ENCODE peak calls at places on chromosomes 4 and X, in six cellular contexts. O, V, R, E, I and C are unnamed samples.

GRCh38 chr4:54487491-54487890 is 170.3 kb upstream of the KIT start:
- DNase-seq in I (peak), E (no peak), O (peak), R (no peak), V (no peak), C (no peak)

GRCh38 chr4:99943904-99944437 is 2.4 kb downstream of the DNAJB14 start:
- DNase-seq in V (no peak), E (no peak), I (no peak), O (no peak), R (no peak), C (no peak)

GRCh38 chr4:7854697-7855370 is 84.8 kb downstream of the AFAP1 start:
- DNase-seq in R (no peak), O (no peak), I (no peak), V (no peak), E (no peak), C (no peak)

GRCh38 chr4:73213917-73214663 is 44.5 kb downstream of the ANKRD17 start:
- DNase-seq in E (no peak), O (peak), V (no peak), I (no peak), R (peak), C (no peak)

GRCh38 chr4:6373541-6374410 is 98.6 kb downstream of the PPP2R2C start:
- DNase-seq in E (no peak), V (no peak), O (no peak), I (no peak), R (no peak), C (no peak)

GRCh38 chrX:13432376-13432775 is 112.5 kb upstream of the ATXN3L start:
- DNase-seq in V (no peak), I (peak), E (no peak), O (peak), R (peak), C (no peak)

GRCh38 chr4:56512166-56512565 is 6.6 kb downstream of the ARL9 start:
- DNase-seq in R (peak), E (no peak), V (no peak), I (no peak), O (peak), C (no peak)

GRCh38 chrX:2902841-2903240 is 26.3 kb downstream of the ARSD start:
- DNase-seq in O (no peak), E (no peak), I (no peak), R (no peak), V (no peak), C (no peak)

GRCh38 chr4:11814758-11815157 is 386.1 kb upstream of the HS3ST1 start:
- DNase-seq in O (no peak), R (no peak), I (no peak), V (no peak), E (no peak), C (no peak)

GRCh38 chrX:1397001-1397400 is 5.1 kb upstream of the SLC25A6 start:
- DNase-seq in E (no peak), O (no peak), V (no peak), R (no peak), I (no peak), C (no peak)

GRCh38 chr4:73343432-73343831 is 60.7 kb upstream of the ALB start:
- DNase-seq in E (no peak), V (no peak), R (no peak), I (no peak), O (no peak), C (no peak)

GRCh38 chr4:1317177-1318045 is 27.7 kb downstream of the MAEA start:
- DNase-seq in E (no peak), V (no peak), I (no peak), R (no peak), O (no peak), C (peak)

GRCh38 chr4:3871881-3872833 is 106.0 kb downstream of the ADRA2C start:
- DNase-seq in V (no peak), E (no peak), R (no peak), I (no peak), O (no peak), C (peak)

GRCh38 chr4:5716391-5716790 is 5.4 kb downstream of the EVC start:
- DNase-seq in R (no peak), E (no peak), V (no peak), O (no peak), I (no peak), C (no peak)

GRCh38 chrX:35380808-35381700 is 417.1 kb upstream of the MAGEB16 start:
- DNase-seq in I (peak), V (no peak), R (peak), O (peak), E (no peak), C (no peak)

GRCh38 chr4:71355045-71355444 is 16.2 kb downstream of the SLC4A4 start:
- DNase-seq in E (no peak), O (no peak), V (no peak), I (no peak), R (no peak), C (no peak)

GRCh38 chr4:139887378-139887801 is 221.8 kb downstream of the MGST2 start:
- DNase-seq in E (no peak), O (peak), R (peak), V (no peak), I (no peak), C (no peak)

GRCh38 chr4:15327311-15328298 is 100.2 kb upstream of the C1QTNF7 start:
- DNase-seq in E (no peak), R (peak), O (peak), V (no peak), I (peak), C (no peak)

GRCh38 chrX:7448123-7448522 is 300.2 kb upstream of the PUDP start:
- DNase-seq in R (no peak), V (no peak), I (no peak), O (no peak), E (no peak), C (no peak)

GRCh38 chrX:18792828-18793227 is 85.4 kb downstream of the PPEF1 start:
- DNase-seq in V (no peak), E (no peak), R (no peak), I (no peak), O (no peak), C (no peak)

GRCh38 chrX:18789916-18790315 is 82.5 kb downstream of the PPEF1 start:
- DNase-seq in I (no peak), E (no peak), V (no peak), O (no peak), R (no peak), C (no peak)

DNA sequence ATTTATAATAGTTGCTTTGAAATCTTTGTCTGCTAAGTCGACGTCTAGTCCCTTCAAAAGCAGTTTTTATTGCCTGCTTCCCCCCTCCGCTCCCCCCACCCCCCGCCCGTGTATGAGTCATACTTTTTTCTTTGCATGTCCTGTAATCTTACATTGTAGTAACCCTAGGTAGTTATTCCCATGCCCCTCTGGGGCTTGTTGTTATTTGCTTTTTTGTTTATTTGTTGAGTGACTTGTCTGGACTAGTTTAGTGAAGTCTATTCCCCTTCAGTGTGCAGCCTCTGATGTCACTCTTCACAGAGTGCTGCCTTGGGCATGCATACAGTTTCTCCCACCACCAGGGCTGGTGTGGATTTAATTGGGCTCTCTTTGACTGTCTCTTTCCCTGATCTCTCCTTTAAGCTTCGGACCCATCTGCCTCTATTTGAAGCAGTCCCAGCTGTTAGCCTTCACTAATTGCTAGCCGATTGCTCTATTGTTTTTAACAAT is 86.2 kb downstream of the PPEF1 start:
- DNase-seq in V (no peak), E (no peak), O (no peak), R (peak), I (no peak), C (peak)
- H4K91ac ChIP-seq in V (no peak), E (no peak), O (no peak), R (no peak), I (peak), C (no peak)

DNA sequence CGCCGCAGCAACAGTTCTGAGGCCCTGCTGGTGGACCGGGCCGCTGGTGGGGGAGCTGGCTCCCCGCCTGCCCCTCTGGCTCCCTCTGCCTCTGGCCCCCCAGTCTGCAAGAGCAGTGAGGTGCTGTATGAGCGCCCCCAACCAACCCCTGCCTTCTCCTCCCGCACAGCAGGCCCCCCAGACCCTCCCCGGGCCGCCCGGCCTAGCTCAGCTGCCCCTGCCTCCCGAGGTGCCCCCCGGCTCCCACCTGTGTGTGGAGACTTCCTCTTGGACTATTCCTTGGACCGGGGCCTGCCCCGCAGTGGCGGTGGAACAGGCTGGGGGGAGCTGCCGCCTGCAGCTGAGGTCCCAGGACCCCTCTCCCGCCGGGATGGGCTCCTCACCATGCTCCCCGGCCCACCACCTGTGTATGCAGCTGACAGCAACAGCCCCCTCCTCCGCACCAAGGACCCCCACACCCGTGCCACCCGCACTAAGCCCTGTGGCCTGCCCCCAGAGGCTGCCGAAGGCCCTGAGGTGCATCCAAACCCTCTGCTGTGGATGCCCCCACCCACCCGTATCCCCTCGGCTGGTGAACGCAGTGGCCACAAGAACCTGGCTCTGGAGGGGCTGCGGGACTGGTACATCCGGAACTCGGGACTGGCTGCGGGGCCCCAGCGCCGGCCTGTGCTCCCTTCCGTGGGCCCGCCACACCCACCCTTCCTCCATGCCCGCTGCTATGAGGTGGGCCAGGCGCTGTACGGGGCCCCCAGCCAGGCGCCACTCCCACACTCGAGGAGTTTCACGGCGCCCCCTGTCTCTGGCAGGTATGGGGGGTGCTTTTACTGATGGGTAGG is 6.3 kb downstream of the PRAF2 start:
- DNase-seq in E (no peak), O (no peak), V (no peak), R (no peak), I (no peak), C (no peak)
- H4K91ac ChIP-seq in E (no peak), O (no peak), V (no peak), R (no peak), I (no peak), C (no peak)

GRCh38 chr4:120819816-120820437 is 102.6 kb downstream of the PRDM5 start:
- DNase-seq in R (no peak), O (no peak), I (no peak), V (no peak), E (no peak), C (no peak)

GRCh38 chr4:120815361-120815760 is 107.2 kb downstream of the PRDM5 start:
- DNase-seq in V (no peak), R (no peak), I (no peak), E (no peak), O (no peak), C (no peak)

GRCh38 chr4:120821986-120822385 is 100.5 kb downstream of the PRDM5 start:
- DNase-seq in E (no peak), I (no peak), O (no peak), V (no peak), R (no peak), C (no peak)

GRCh38 chr4:120812216-120812615 is 110.3 kb downstream of the PRDM5 start:
- DNase-seq in E (no peak), O (no peak), I (no peak), R (no peak), V (no peak), C (no peak)

DNA sequence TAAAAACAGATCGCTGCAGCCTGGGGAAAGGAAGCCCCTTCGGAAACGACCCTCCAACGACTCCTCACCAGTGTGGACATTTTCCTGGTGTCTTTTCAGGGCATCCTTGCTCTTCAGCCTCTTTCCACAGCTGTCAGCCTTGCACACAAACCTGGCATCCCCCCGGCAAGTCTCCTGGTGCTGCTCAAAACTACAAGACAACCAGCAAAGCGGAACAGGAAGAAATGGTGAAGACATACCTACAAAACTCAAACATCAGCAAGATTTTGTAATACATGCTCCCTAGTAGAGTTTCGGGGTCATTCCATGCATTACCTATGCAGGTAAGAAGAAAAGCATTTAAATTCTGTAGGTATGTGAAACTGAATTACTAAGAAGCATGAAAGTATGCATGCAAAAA is 106.1 kb downstream of the PRDM5 start:
- DNase-seq in I (peak), V (no peak), E (no peak), O (no peak), R (no peak), C (no peak)
- H4K91ac ChIP-seq in I (no peak), V (no peak), E (no peak), O (no peak), R (no peak), C (no peak)

GRCh38 chrX:72478853-72479252 is 93.8 kb downstream of the HDAC8 start:
- DNase-seq in I (no peak), V (no peak), O (no peak), R (no peak), E (no peak), C (no peak)

GRCh38 chrX:72475952-72476668 is 96.5 kb downstream of the HDAC8 start:
- DNase-seq in R (no peak), V (no peak), E (no peak), I (no peak), O (no peak), C (no peak)

GRCh38 chrX:72478351-72478750 is 94.3 kb downstream of the HDAC8 start:
- DNase-seq in R (no peak), E (no peak), O (no peak), V (no peak), I (no peak), C (no peak)

GRCh38 chrX:72477787-72478186 is 94.9 kb downstream of the HDAC8 start:
- DNase-seq in O (no peak), R (peak), I (no peak), V (no peak), E (no peak), C (no peak)

GRCh38 chrX:72475338-72475737 is 97.3 kb downstream of the HDAC8 start:
- DNase-seq in O (no peak), R (no peak), V (no peak), E (peak), I (peak), C (peak)
- H4K91ac ChIP-seq in O (no peak), R (no peak), V (no peak), E (no peak), I (no peak), C (no peak)

GRCh38 chr4:182904271-182904761 is 12.9 kb downstream of the DCTD start:
- DNase-seq in V (no peak), O (no peak), E (no peak), I (peak), R (no peak), C (no peak)

GRCh38 chr4:182908124-182908523 is 9.1 kb downstream of the DCTD start:
- DNase-seq in E (no peak), V (no peak), O (no peak), I (no peak), R (no peak), C (no peak)

GRCh38 chr4:182903013-182903412 is 14.2 kb downstream of the DCTD start:
- DNase-seq in E (no peak), R (no peak), V (no peak), I (no peak), O (no peak), C (no peak)

GRCh38 chr4:182906786-182907185 is 10.4 kb downstream of the DCTD start:
- DNase-seq in O (peak), I (no peak), R (peak), E (no peak), V (no peak), C (no peak)

DNA sequence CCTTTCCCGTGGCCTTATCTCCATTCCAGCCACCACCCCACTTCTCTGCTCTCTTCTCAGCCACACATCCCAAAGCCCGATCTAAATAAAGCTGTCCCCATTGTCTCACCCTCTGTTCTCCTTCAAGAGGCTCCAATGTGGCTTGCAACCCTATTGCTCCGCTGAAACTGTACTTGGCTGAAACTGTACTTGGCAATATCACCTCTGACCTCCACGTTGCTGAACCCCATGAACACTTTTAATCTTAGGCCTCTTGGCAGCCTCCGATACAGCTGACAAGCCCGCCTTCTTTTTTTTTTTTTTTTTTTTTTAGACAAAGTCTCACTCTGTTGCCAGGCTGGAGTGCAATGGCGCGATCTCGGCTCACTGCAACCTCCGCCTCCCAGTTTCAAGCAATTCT is 12.1 kb downstream of the DCTD start:
- DNase-seq in O (no peak), I (no peak), V (no peak), R (no peak), E (no peak), C (no peak)
- H4K91ac ChIP-seq in O (no peak), I (peak), V (no peak), R (no peak), E (no peak), C (no peak)

GRCh38 chrX:42021058-42021457 is 97.7 kb upstream of the CASK start:
- DNase-seq in R (no peak), V (no peak), I (no peak), E (no peak), O (no peak), C (no peak)
- H4K91ac ChIP-seq in R (no peak), V (no peak), I (no peak), E (no peak), O (no peak), C (no peak)

DNA sequence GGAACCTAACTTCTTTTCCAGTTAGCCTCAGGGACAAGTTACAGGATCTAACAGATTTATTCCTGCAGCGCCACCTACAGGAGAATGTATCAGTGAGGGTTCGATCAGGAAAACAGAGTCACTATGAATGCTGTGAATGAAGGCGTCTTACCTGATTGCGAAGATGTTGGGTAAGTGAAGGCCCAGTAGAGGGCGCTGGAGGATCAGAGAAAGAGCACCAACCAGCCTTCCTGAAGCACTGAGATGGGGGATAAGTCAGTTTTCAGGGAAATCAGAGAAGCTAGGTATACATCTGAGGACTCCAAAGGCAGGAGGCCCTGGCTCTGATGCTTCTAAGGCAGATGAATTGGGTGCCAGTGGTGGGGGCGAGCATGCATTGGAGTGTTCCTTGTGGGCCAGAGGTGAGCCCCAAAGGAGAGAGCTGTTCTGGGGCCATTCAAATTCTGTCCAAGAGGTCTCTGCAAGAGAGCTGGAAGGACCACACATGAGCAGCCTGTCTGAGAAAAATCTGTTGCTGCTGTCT is 169.9 kb upstream of the AADAT start:
- DNase-seq in O (peak), V (peak), E (peak), I (peak), R (peak), C (peak)
- H4K91ac ChIP-seq in O (no peak), V (no peak), E (no peak), I (no peak), R (no peak), C (no peak)

GRCh38 chr4:133559987-133560386 is 410.9 kb downstream of the PCDH10 start:
- DNase-seq in R (no peak), O (no peak), V (no peak), E (no peak), I (no peak), C (no peak)
- H4K91ac ChIP-seq in R (no peak), O (no peak), V (no peak), E (no peak), I (no peak), C (no peak)

GRCh38 chr4:128512161-128512560 is 224.5 kb upstream of the PGRMC2 start:
- DNase-seq in I (peak), V (no peak), O (no peak), E (no peak), R (no peak), C (no peak)

GRCh38 chr4:128510850-128511249 is 223.2 kb upstream of the PGRMC2 start:
- DNase-seq in O (no peak), E (no peak), I (no peak), V (no peak), R (no peak), C (no peak)

GRCh38 chr4:128516568-128516967 is 229.0 kb upstream of the PGRMC2 start:
- DNase-seq in I (no peak), E (no peak), V (no peak), R (peak), O (peak), C (no peak)

GRCh38 chr4:128513664-128514484 is 226.3 kb upstream of the PGRMC2 start:
- DNase-seq in R (peak), V (no peak), E (no peak), I (no peak), O (peak), C (no peak)

DNA sequence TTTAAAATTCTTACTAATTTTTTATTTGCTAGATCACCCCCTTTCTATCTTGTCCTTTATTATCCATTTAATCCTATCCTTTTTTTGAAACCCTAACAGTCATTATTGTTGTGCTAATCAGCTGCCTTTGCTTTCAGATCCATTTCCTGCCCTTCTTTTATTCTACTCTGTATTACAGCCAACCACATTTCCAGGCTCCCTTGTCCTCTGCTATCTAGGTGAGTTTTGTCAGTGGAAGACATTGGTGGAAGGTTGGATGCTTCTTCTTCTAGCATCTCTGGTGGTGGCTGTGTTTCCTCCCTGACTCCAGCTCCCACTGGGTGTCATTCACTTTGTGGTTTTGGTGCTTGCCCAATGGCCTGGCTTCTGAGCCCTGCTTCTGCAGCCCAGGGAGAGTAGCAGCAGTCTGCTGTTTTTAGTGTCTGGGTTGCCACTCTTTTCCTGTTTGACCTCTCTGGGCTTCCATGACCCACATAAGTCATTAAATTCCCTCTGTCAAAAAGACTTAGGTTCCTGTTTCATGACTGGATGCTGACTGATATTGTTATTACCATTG is 225.2 kb upstream of the PGRMC2 start:
- DNase-seq in R (peak), E (no peak), O (no peak), V (no peak), I (no peak), C (no peak)
- H4K91ac ChIP-seq in R (no peak), E (no peak), O (peak), V (no peak), I (no peak), C (no peak)